ENCODE peak calls at places on chromosome 1, in ten cellular contexts. X is Calu3, Z is pancreas, O is Peyer's patch, I is fibroblast of lung, S is foreskin fibroblast, W is HFF-Myc, J is OCI-LY7, A is colonic mucosa, R is uterus. N is an unnamed sample.
A peak's percentile ranks its signal among the peaks of the same experiment; 100 is the strongest.

GRCh38 chr1:22176258-22176657 is 33.4 kb upstream of the WNT4 start:
- DNase-seq in A (no peak), Z (peak; percentile 31), O (no peak), S (no peak), I (no peak), W (no peak), X (no peak), J (peak; percentile 7), R (no peak), N (no peak)

GRCh38 chr1:25174730-25175612 is 57.3 kb downstream of the SYF2 start:
- DNase-seq in S (no peak), Z (no peak), A (no peak), X (no peak), R (no peak), I (no peak), W (no peak), J (no peak), O (peak; percentile 26), N (no peak)

GRCh38 chr1:218971166-218971565 is 202.5 kb upstream of the LYPLAL1 start:
- DNase-seq in J (no peak), O (no peak), A (no peak), X (no peak), Z (no peak), I (no peak), S (peak; percentile 11), R (no peak), W (no peak), N (no peak)

GRCh38 chr1:47222476-47222875 is 9.5 kb downstream of the TAL1 start:
- DNase-seq in R (no peak), W (no peak), J (no peak), I (no peak), X (no peak), Z (no peak), S (no peak), A (no peak), O (no peak), N (no peak)

GRCh38 chr1:116089870-116090269 is 21.3 kb upstream of the MAB21L3 start:
- DNase-seq in X (no peak), A (no peak), I (no peak), W (no peak), O (no peak), J (no peak), S (no peak), Z (no peak), R (no peak), N (no peak)

GRCh38 chr1:154347961-154348360 is 22.6 kb downstream of the ATP8B2 start:
- DNase-seq in O (no peak), S (no peak), W (no peak), X (no peak), I (no peak), R (no peak), A (no peak), Z (no peak), J (no peak), N (no peak)

GRCh38 chr1:94395748-94396309 is 22.4 kb upstream of the ABCD3 start:
- DNase-seq in J (no peak), R (no peak), S (no peak), A (no peak), W (no peak), Z (no peak), O (no peak), X (no peak), I (no peak), N (no peak)

GRCh38 chr1:54268714-54269297 is 68.8 kb downstream of the MRPL37 start:
- DNase-seq in R (no peak), S (no peak), X (no peak), Z (no peak), A (no peak), W (no peak), J (no peak), I (no peak), O (no peak), N (no peak)

GRCh38 chr1:16612332-16613172 is 812 bp downstream of the NBPF1 start:
- DNase-seq in O (peak; percentile 88), S (peak; percentile 94), I (peak; percentile 96), A (peak; percentile 85), J (peak; percentile 37), W (peak; percentile 77), R (peak; percentile 77), X (no peak), Z (peak; percentile 91), N (peak; percentile 62)

GRCh38 chr1:67052741-67053534 is 1.0 kb downstream of the SLC35D1 start:
- DNase-seq in J (peak; percentile 44), R (peak; percentile 16), S (peak; percentile 37), A (peak; percentile 53), Z (peak; percentile 40), X (peak; percentile 14), I (peak; percentile 48), W (no peak), O (peak; percentile 65), N (peak; percentile 35)

GRCh38 chr1:202237052-202237451 is 43.5 kb downstream of the LGR6 start:
- DNase-seq in I (no peak), W (no peak), S (peak; percentile 13), O (no peak), Z (no peak), R (no peak), J (peak; percentile 36), X (peak; percentile 81), A (no peak), N (peak; percentile 75)

DNA sequence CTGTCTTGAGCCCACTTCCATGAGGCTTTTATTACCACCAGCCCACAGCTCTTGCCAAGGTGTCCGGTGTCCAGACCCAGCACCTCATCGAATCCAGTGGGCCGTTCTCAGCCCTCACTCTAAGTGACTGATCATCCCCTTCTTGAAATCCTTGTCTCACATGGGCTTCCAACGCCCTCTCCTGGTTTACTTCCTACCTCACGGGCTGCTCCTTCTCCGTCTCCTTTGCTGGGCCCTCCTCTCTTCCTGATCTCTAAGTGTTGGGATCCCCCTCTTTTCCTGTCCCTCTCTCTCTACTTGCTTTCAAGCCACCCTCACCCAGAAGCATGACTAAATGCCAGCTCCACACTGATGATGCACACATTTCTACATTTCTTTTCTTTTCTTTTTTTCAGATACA is 9.0 kb upstream of the RHBG start:
- DNase-seq in Z (no peak), X (peak; percentile 24), R (no peak), J (no peak), S (peak; percentile 41), O (no peak), I (peak; percentile 28), W (peak; percentile 36), A (no peak), N (no peak)
- TF ChIP-seq CTCF in Z (no peak), X (peak; percentile 16), R (no peak), J (peak; percentile 23), S (peak; percentile 63), O (no peak), I (peak; percentile 42), W (peak; percentile 63), A (no peak), N (no peak)

GRCh38 chr1:83497563-83497962 is 501.4 kb downstream of the TTLL7 start:
- DNase-seq in A (no peak), S (no peak), O (no peak), Z (no peak), W (peak; percentile 31), J (no peak), X (no peak), R (no peak), I (no peak), N (no peak)
- TF ChIP-seq CTCF in A (no peak), S (peak; percentile 53), O (no peak), Z (no peak), W (peak; percentile 52), J (no peak), X (no peak), R (no peak), I (no peak), N (no peak)

GRCh38 chr1:28796321-28797213 is 15.4 kb upstream of the OPRD1 start:
- DNase-seq in A (no peak), X (no peak), I (no peak), Z (no peak), S (no peak), J (no peak), W (no peak), O (no peak), R (no peak), N (no peak)

GRCh38 chr1:28789412-28789811 is 22.6 kb upstream of the OPRD1 start:
- DNase-seq in A (no peak), I (no peak), S (no peak), J (no peak), W (no peak), X (no peak), Z (no peak), O (no peak), R (no peak), N (no peak)

GRCh38 chr1:28790384-28791035 is 21.5 kb upstream of the OPRD1 start:
- DNase-seq in W (no peak), S (no peak), I (no peak), A (no peak), Z (no peak), J (no peak), R (no peak), O (no peak), X (no peak), N (no peak)

GRCh38 chr1:28789816-28790215 is 22.2 kb upstream of the OPRD1 start:
- DNase-seq in I (no peak), J (no peak), A (no peak), X (no peak), W (no peak), R (no peak), S (no peak), O (no peak), Z (no peak), N (no peak)

DNA sequence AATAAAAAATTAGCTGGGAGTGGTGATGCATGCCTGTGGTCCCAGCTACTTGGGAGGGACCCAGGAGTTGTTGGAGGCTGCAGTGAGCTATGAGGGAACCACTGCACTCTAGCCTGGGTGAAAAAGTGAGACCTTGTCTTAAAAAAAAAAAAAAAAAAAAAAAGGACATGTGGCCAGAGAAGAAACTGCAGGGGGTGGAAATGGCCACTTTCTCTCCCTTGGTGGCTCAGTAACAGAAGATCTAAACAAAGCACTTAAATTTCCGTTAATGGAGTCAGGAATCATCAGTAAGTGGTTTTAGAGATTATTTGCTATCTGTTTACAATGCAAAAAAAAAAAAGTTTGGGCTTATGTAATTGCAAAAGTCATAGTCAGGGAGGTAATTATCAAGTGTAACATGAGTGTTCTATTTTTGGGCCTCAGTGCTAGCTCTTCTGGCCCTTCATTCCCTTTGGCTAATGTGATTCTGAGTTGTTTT is 19.3 kb upstream of the OPRD1 start:
- DNase-seq in I (no peak), R (no peak), X (no peak), A (no peak), J (no peak), S (no peak), O (no peak), Z (no peak), W (no peak), N (no peak)
- TF ChIP-seq CTCF in I (no peak), R (no peak), X (no peak), A (peak; percentile 17), J (no peak), S (no peak), O (no peak), Z (peak; percentile 10), W (no peak), N (peak; percentile 57)

GRCh38 chr1:8836228-8836627 is 18.8 kb upstream of the RERE start:
- DNase-seq in Z (no peak), W (no peak), R (no peak), I (no peak), A (no peak), X (no peak), O (peak; percentile 17), J (no peak), S (no peak), N (no peak)

GRCh38 chr1:8825985-8826481 is 8.6 kb upstream of the RERE start:
- DNase-seq in S (peak; percentile 91), I (peak; percentile 91), O (peak; percentile 44), Z (no peak), R (no peak), X (no peak), A (no peak), J (no peak), W (peak; percentile 43), N (no peak)

GRCh38 chr1:8831329-8831728 is 13.9 kb upstream of the RERE start:
- DNase-seq in J (no peak), Z (no peak), O (no peak), R (no peak), W (no peak), X (no peak), S (no peak), I (no peak), A (no peak), N (no peak)
- TF ChIP-seq CTCF in J (peak; percentile 28), Z (no peak), O (no peak), R (no peak), W (peak; percentile 44), X (peak; percentile 24), S (peak; percentile 36), I (peak; percentile 48), A (no peak), N (peak; percentile 62)